ENCODE peak calls at places on chromosomes 12 and 14, in ten cellular contexts. N is endothelial cell of umbilical vein, U is nephron progenitor cell, P is body of pancreas, J is progenitor cell of endocrine pancreas, I is CD14-positive monocyte, Q is omental fat pad, D is transverse colon, A is lower leg skin, V is foreskin fibroblast. W is an unnamed sample.

GRCh38 chr14:106039400-106039799 is 513.0 kb downstream of the TMEM121 start:
- DNase-seq in I (no peak), J (no peak), N (no peak), A (no peak), V (no peak), Q (no peak), U (no peak), D (peak; percentile 29), P (peak; percentile 45), W (no peak)

GRCh38 chr12:106360400-106360994 is 2.9 kb downstream of the POLR3B start:
- DNase-seq in Q (no peak), D (no peak), P (no peak), V (no peak), A (no peak), N (no peak), I (no peak), U (no peak), J (no peak), W (no peak)

GRCh38 chr12:132160016-132160415 is 15.8 kb downstream of the NOC4L start:
- DNase-seq in U (no peak), A (no peak), Q (no peak), N (no peak), V (no peak), P (no peak), D (no peak), J (no peak), I (peak; percentile 34), W (no peak)

GRCh38 chr14:81459912-81460311 is 59.8 kb upstream of the STON2 start:
- DNase-seq in P (no peak), I (no peak), A (no peak), V (no peak), N (no peak), D (no peak), U (no peak), J (no peak), Q (no peak), W (no peak)

GRCh38 chr12:57229634-57230380 is at the start of gene SHMT2:
- DNase-seq in P (peak; percentile 97), I (peak; percentile 95), J (peak; percentile 90), Q (peak; percentile 55), U (peak; percentile 96), V (peak; percentile 90), A (peak; percentile 98), D (peak; percentile 96), N (peak; percentile 94), W (peak; percentile 86)

GRCh38 chr14:105589161-105589925 is 63.0 kb downstream of the TMEM121 start:
- DNase-seq in A (no peak), U (no peak), N (no peak), J (no peak), I (no peak), P (no peak), D (no peak), Q (no peak), V (no peak), W (no peak)

GRCh38 chr14:50410016-50410530 is 13.4 kb upstream of the CDKL1 start:
- DNase-seq in P (no peak), J (no peak), A (no peak), N (no peak), D (no peak), I (no peak), V (no peak), U (no peak), Q (no peak), W (no peak)

GRCh38 chr12:49092086-49092815 is 2.4 kb downstream of the DHH start:
- DNase-seq in J (peak; percentile 35), I (no peak), P (no peak), A (no peak), Q (no peak), U (peak; percentile 65), D (no peak), N (peak; percentile 62), V (no peak), W (peak; percentile 34)

GRCh38 chr12:65670775-65671174 is 153.5 kb upstream of the HMGA2 start:
- DNase-seq in Q (no peak), A (no peak), V (no peak), U (no peak), P (no peak), N (no peak), J (no peak), D (no peak), I (no peak), W (no peak)

GRCh38 chr14:55059333-55059732 is 7.9 kb downstream of the MAPK1IP1L start:
- DNase-seq in Q (no peak), D (no peak), V (no peak), J (no peak), N (no peak), I (no peak), A (no peak), P (no peak), U (no peak), W (no peak)

GRCh38 chr12:2646341-2646740 is 148.4 kb upstream of the FKBP4 start:
- DNase-seq in D (peak; percentile 2), N (no peak), J (no peak), P (no peak), U (no peak), I (peak; percentile 31), Q (no peak), V (no peak), A (no peak), W (no peak)

DNA sequence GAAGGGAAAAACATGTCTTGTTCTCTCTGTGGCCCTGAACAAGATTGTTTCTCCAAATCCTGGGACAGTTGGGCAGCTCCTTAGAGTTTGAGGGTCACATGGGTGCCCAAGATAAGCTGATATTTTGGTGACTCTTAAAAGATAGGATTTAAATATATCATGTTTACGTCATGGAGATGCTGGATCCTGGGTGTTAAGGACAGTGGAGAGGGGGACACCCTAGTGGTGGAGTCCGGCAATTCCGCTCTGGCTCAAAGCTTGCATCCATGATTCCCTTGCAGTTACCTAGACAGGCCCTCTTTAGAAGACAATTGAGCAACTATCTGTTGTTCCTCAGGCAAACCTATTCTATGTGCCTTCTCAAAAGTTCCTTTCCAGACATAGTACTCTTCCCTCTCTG is 101.8 kb downstream of the CMKLR1 start:
- DNase-seq in P (no peak), A (peak; percentile 25), N (no peak), D (no peak), J (no peak), Q (no peak), V (no peak), I (no peak), U (no peak), W (no peak)
- TF ChIP-seq CTCF in P (no peak), A (no peak), N (no peak), D (no peak), J (peak; percentile 39), Q (no peak), V (no peak), I (no peak), U (peak; percentile 24), W (peak; percentile 28)

GRCh38 chr12:6370576-6370935 is 4.8 kb downstream of the SCNN1A start:
- DNase-seq in A (no peak), J (no peak), U (no peak), I (no peak), Q (no peak), V (no peak), N (no peak), D (no peak), P (no peak), W (no peak)

GRCh38 chr12:6367969-6368892 is 7.1 kb downstream of the SCNN1A start:
- DNase-seq in Q (no peak), I (peak; percentile 72), J (no peak), D (no peak), A (no peak), N (no peak), U (no peak), P (no peak), V (no peak), W (no peak)

GRCh38 chr12:6368906-6369525 is 6.3 kb downstream of the SCNN1A start:
- DNase-seq in I (peak; percentile 41), V (no peak), U (no peak), Q (no peak), J (no peak), D (no peak), P (no peak), N (no peak), A (no peak), W (no peak)

GRCh38 chr12:6369916-6370575 is 5.3 kb downstream of the SCNN1A start:
- DNase-seq in U (no peak), J (no peak), A (no peak), D (no peak), N (no peak), P (no peak), Q (no peak), I (peak; percentile 32), V (no peak), W (no peak)

DNA sequence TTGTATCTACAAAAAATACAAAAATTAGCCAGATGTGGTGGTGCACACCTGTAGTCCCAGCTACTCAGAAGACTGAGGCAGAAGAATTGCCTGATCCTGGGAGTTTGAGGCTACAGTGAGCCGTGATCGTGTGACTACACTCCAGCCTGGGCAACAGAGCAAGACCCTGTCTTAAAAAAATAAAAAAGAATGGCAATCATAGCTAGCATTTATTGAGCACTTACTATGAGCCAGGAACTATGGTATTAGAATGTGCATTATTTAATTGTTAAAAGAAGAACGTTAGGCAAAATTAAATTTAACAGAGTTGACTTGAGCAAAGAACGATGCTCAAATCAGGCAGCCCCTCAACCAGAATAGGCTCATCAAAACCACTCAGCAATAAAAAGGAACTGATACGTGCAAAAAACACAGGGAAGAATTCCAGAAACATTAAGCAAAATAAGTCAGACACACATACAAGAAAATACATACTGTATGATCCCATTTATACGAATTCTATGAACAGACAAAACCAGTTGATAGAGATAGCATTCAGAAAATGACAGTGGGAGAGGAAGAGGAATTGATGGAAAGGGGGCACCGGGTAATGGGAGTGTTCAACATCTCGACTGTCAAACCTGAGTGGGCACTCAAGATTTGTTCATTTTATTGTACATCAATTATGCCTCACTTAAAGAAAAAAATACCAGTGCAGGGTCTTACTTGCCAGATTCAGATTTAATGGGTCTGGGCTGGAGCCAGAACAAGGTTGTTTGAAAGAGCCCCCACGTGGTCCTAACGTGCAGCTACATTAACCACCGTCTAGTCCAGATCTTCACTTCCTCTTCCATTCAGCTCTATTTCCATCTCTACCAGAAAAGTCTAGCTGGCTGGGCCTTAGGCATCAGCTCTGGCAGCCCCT is 8.0 kb downstream of the SCNN1A start:
- DNase-seq in Q (no peak), D (no peak), J (no peak), A (no peak), I (peak; percentile 51), V (no peak), P (no peak), U (no peak), N (peak; percentile 67), W (no peak)
- TF ChIP-seq CTCF in Q (peak; percentile 11), D (peak; percentile 46), J (no peak), A (no peak), I (peak; percentile 65), V (no peak), P (no peak), U (no peak), N (no peak), W (peak; percentile 40)

GRCh38 chr12:4939418-4940023 is 29.8 kb downstream of the KCNA1 start:
- DNase-seq in D (no peak), Q (no peak), I (no peak), U (no peak), N (no peak), P (no peak), V (no peak), J (no peak), A (no peak), W (no peak)
- TF ChIP-seq CTCF in D (no peak), Q (no peak), I (no peak), U (no peak), N (no peak), P (no peak), V (no peak), J (no peak), A (no peak), W (no peak)

GRCh38 chr12:41743835-41744234 is 400.8 kb downstream of the GXYLT1 start:
- DNase-seq in U (no peak), D (no peak), Q (no peak), P (no peak), A (no peak), V (no peak), I (no peak), N (no peak), J (no peak), W (no peak)

GRCh38 chr12:41745593-41745992 is 399.1 kb downstream of the GXYLT1 start:
- DNase-seq in A (no peak), U (no peak), Q (no peak), V (no peak), J (no peak), D (no peak), I (no peak), N (no peak), P (no peak), W (no peak)
- TF ChIP-seq CTCF in A (no peak), U (no peak), Q (no peak), V (no peak), J (no peak), D (no peak), I (no peak), N (no peak), P (no peak), W (no peak)

W was measured in GM06990.